ENCODE peak calls at places on chromosomes 12 and 14, in four cellular contexts. C, T, U and O are unnamed samples.

GRCh38 chr12:120887253-120888043 is 16.7 kb downstream of the SPPL3 start:
- DNase-seq in U (no peak), C (no peak), T (no peak), O (no peak)

GRCh38 chr14:77027538-77028383 is 747 bp downstream of the IRF2BPL start:
- DNase-seq in T (peak; percentile 71), U (peak; percentile 70), C (peak; percentile 51), O (peak; percentile 71)

GRCh38 chr14:64421166-64421565 is 33.0 kb downstream of the MTHFD1 start:
- DNase-seq in U (peak; percentile 68), T (no peak), C (no peak), O (no peak)

GRCh38 chr12:87304406-87304805 is 724.8 kb downstream of the C12orf50 start:
- DNase-seq in U (no peak), T (no peak), C (no peak), O (no peak)

GRCh38 chr14:60805881-60806569 is 71.5 kb downstream of the MNAT1 start:
- DNase-seq in T (no peak), C (no peak), U (no peak), O (no peak)

GRCh38 chr14:92317511-92317910 is 5.5 kb upstream of the SLC24A4 start:
- DNase-seq in U (peak; percentile 36), T (no peak), C (no peak), O (no peak)

GRCh38 chr12:57095440-57095839 is 6.5 kb downstream of the NAB2 start:
- DNase-seq in C (no peak), U (no peak), T (no peak), O (no peak)

GRCh38 chr12:116492703-116493324 is 66.4 kb upstream of the MAP1LC3B2 start:
- DNase-seq in T (no peak), U (peak; percentile 80), C (no peak), O (peak; percentile 62)

GRCh38 chr12:20445693-20446092 is 77.4 kb downstream of the PDE3A start:
- DNase-seq in T (no peak), U (no peak), C (no peak), O (no peak)

GRCh38 chr12:111469406-111469805 is 63.7 kb downstream of the SH2B3 start:
- DNase-seq in T (no peak), C (no peak), U (no peak), O (no peak)

GRCh38 chr14:71320107-71320733 is 413.0 kb downstream of the PCNX1 start:
- DNase-seq in C (peak; percentile 98), T (peak; percentile 99), U (peak; percentile 94), O (peak; percentile 99)

GRCh38 chr12:32777159-32777558 is 21.5 kb upstream of the YARS2 start:
- DNase-seq in U (no peak), T (no peak), C (no peak), O (no peak)

GRCh38 chr12:19369691-19370148 is 69.6 kb upstream of the AEBP2 start:
- DNase-seq in U (no peak), C (no peak), T (no peak), O (no peak)

GRCh38 chr14:76516884-76517283 is 140.9 kb downstream of the ESRRB start:
- DNase-seq in U (no peak), T (no peak), C (no peak), O (no peak)

GRCh38 chr14:23066855-23067744 is 9.8 kb upstream of the CDH24 start:
- DNase-seq in T (no peak), U (no peak), C (no peak), O (no peak)

GRCh38 chr14:99574099-99574880 is 29.7 kb downstream of the CCDC85C start:
- DNase-seq in U (peak; percentile 66), T (no peak), C (no peak), O (peak; percentile 86)

GRCh38 chr14:61537567-61538463 is 157.5 kb upstream of the HIF1A start:
- DNase-seq in U (peak; percentile 100), C (no peak), T (no peak), O (peak; percentile 90)

GRCh38 chr12:107557589-107558100 is 128.0 kb upstream of the PWP1 start:
- DNase-seq in T (no peak), C (no peak), U (no peak), O (no peak)

GRCh38 chr14:99159341-99160340 is 112.4 kb downstream of the BCL11B start:
- DNase-seq in U (no peak), T (no peak), C (no peak), O (no peak)

GRCh38 chr14:102086346-102086971 is 385 bp downstream of the HSP90AA1 start:
- DNase-seq in T (peak; percentile 80), C (peak; percentile 62), U (no peak), O (peak; percentile 43)
- H3K4me3 ChIP-seq in T (peak overlapping the region; percentile 90), C (peak overlapping the region; percentile 96), U (peak overlapping the region; percentile 89), O (peak overlapping the region; percentile 87)

DNA sequence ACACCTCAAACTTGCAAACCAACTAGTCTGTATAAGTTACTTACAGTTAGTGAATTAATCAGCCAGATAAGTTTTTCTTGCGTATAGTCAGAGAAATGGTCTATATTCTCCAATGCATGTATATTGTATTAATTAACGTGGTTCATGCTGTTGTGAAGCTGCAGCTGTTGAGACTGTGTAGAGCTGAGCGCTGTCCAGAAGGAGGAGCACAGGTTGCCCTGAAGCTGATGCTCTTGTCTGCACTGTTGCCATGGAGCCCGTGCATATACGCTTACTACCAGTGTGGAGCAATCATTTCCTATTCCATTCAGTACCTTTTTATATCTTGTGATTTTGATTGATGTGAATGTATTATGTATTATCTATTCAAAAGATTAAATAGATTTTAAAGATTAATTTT is 74.3 kb upstream of the ARID2 start:
- DNase-seq in U (peak; percentile 47), T (peak; percentile 60), C (peak; percentile 27), O (peak; percentile 74)
- H3K4me1 ChIP-seq in U (no peaks in the 10 kb centered on the region), T (no peaks in the 10 kb centered on the region), C (no peaks in the 10 kb centered on the region), O (no peaks in the 10 kb centered on the region)

DNA sequence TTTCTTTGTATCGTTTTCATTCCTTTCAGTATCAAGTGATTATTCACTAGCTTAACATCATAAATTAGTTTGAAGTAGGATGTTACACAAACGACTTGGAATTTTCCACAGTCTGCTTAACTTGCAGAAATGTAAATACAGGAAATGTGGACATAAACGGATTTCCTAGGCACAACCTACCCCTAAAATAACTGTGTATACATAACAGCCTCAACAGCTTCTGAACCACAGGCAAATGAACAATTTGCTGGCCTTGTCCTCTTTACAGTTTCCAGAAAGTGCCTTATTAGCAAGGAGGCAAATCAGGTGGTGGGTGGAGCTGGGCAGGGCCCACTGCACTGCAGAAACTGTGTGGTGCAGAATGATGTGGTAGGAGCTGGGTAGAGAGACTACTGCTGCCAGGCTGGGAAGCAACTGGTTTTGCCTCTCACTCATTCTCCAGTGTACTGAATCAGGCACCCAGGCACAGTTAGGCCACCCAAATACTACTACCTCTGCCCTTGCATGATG is 14.1 kb downstream of the DRAM1 start:
- DNase-seq in T (no peak), C (no peak), U (peak; percentile 61), O (no peak)
- H3K4me3 ChIP-seq in T (no peak overlapping the region), C (no peak overlapping the region), U (peak overlapping the region; percentile 6), O (no peak overlapping the region)

DNA sequence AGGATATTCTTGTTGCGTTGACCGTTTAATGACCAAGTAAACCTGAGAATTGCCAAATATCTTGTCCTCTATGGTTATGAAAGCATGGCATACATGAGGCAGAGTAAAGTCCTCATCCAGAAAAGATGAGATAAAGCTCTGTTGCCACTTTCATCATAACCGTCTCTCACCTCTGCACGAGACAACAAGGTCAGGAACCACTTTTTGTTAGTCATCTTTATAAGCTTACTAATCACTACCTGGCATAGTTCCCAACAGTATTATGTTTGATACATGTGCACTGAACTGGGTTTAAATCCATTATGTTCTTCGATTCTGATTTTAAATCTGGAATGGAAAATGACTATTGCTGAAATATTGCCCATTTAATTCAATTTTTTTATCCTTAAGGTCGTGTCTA is 31.2 kb downstream of the PTPRB start:
- DNase-seq in U (no peak), C (no peak), T (no peak), O (no peak)
- H3K4me1 ChIP-seq in U (peaks cover 11% of the 10 kb centered on the region), C (no peaks in the 10 kb centered on the region), T (no peaks in the 10 kb centered on the region), O (no peaks in the 10 kb centered on the region)

GRCh38 chr12:53344824-53345485 is 8.8 kb upstream of the SP7 start:
- DNase-seq in T (peak; percentile 59), U (no peak), C (peak; percentile 55), O (peak; percentile 73)
- H3K4me3 ChIP-seq in T (peak overlapping the region; percentile 80), U (peak overlapping the region; percentile 78), C (peak overlapping the region; percentile 71), O (peak overlapping the region; percentile 69)

GRCh38 chr14:73746540-73747385 is 32.6 kb upstream of the PNMA1 start:
- DNase-seq in T (no peak), C (no peak), U (no peak), O (no peak)

GRCh38 chr14:73748858-73749357 is 34.7 kb upstream of the PNMA1 start:
- DNase-seq in C (no peak), T (no peak), U (no peak), O (no peak)

GRCh38 chr14:73749706-73750105 is 35.5 kb upstream of the PNMA1 start:
- DNase-seq in C (no peak), T (no peak), U (no peak), O (no peak)

GRCh38 chr14:73745571-73746539 is 31.7 kb upstream of the PNMA1 start:
- DNase-seq in T (no peak), U (no peak), C (no peak), O (no peak)

DNA sequence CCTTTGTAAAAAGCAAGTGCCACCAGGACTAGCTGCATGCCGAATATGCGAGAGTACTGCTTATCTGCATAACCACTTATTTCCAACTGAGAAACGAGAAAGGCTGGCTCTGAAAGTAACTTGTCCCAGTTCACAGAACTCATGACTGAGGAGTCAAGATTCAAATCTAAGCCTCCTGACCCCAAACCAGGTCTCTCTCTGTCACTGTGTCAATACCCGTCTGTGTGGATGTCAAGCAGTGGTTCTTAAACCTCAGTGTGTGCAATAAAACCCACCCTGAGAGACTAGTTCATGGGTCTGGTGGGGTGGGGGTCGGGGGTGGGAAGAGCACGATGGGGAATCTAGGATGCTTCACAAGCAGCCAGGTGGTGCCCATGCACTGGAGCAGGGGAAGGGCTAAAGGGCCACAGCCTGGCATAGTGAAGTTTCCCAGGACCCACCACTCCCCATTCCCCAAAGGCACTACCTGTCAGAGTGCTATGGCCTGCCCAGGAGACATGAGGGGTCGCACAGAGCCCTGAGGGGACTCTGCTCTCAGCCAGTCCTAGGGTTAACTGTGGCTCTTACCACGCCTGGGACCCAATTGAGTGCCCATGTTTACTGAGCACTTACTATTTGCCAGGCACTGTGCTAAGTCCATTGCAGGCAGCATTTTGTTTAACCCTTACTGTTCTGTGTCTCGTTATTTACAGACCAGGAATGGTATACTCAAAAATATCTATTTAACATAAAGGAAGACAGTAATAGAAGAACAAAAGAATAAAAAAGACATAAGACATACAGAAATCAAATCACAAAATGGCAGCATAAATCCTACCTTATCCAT is 33.4 kb upstream of the PNMA1 start:
- DNase-seq in T (no peak), C (no peak), U (no peak), O (no peak)
- H3K4me1 ChIP-seq in T (peaks cover 98% of the 10 kb centered on the region), C (peaks cover 92% of the 10 kb centered on the region), U (peaks cover 82% of the 10 kb centered on the region), O (peaks cover 58% of the 10 kb centered on the region)

GRCh38 chr12:105742567-105742874 is 396.2 kb downstream of the NUAK1 start:
- DNase-seq in C (no peak), T (no peak), U (no peak), O (no peak)

GRCh38 chr12:105741786-105742566 is 396.8 kb downstream of the NUAK1 start:
- DNase-seq in T (no peak), U (no peak), C (no peak), O (no peak)

GRCh38 chr12:105738036-105738435 is 400.7 kb downstream of the NUAK1 start:
- DNase-seq in U (no peak), T (peak; percentile 15), C (no peak), O (no peak)

GRCh38 chr12:105740337-105740736 is 398.4 kb downstream of the NUAK1 start:
- DNase-seq in U (no peak), C (no peak), T (no peak), O (no peak)

GRCh38 chr12:105740970-105741725 is 397.6 kb downstream of the NUAK1 start:
- DNase-seq in U (no peak), C (no peak), T (no peak), O (no peak)
- H3K4me3 ChIP-seq in U (no peak overlapping the region), C (no peak overlapping the region), T (no peak overlapping the region), O (no peak overlapping the region)